ENCODE peak calls at places on chromosomes 6 and 20, in four cellular contexts. W, F, M and A are unnamed samples.
A peak's percentile ranks its signal among the peaks of the same experiment; 100 is the strongest.

GRCh38 chr6:3751730-3752537 is 421 bp upstream of the PXDC1 start:
- DNase-seq in W (peak; percentile 50), F (peak; percentile 88), M (peak; percentile 68), A (peak; percentile 94)

GRCh38 chr6:15523679-15524630 is 138.9 kb downstream of the DTNBP1 start:
- DNase-seq in W (no peak), F (no peak), M (no peak), A (peak; percentile 40)

GRCh38 chr6:81552644-81553043 is 199.8 kb downstream of the TENT5A start:
- DNase-seq in W (no peak), F (no peak), M (no peak), A (no peak)

GRCh38 chr6:16654703-16655102 is 106.6 kb downstream of the ATXN1 start:
- DNase-seq in W (no peak), F (no peak), M (no peak), A (no peak)

GRCh38 chr20:41139227-41140093 is 2.1 kb downstream of the PLCG1 start:
- DNase-seq in W (no peak), F (no peak), M (peak; percentile 61), A (no peak)

GRCh38 chr6:4253604-4254211 is 118.3 kb upstream of the ECI2 start:
- DNase-seq in W (no peak), F (no peak), M (no peak), A (no peak)

GRCh38 chr6:41039060-41039998 is at the start of gene UNC5CL:
- DNase-seq in W (no peak), F (peak; percentile 46), M (peak; percentile 75), A (peak; percentile 91)

GRCh38 chr6:93684339-93684738 is 265.0 kb upstream of the EPHA7 start:
- DNase-seq in W (no peak), F (no peak), M (no peak), A (no peak)

GRCh38 chr6:46254946-46255345 is 84.2 kb upstream of the ENPP5 start:
- DNase-seq in W (no peak), F (no peak), M (no peak), A (no peak)

GRCh38 chr6:145347256-145347655 is 388.1 kb downstream of the EPM2A start:
- DNase-seq in W (no peak), F (no peak), M (no peak), A (no peak)

GRCh38 chr20:62708591-62709536 is at the start of gene NTSR1:
- DNase-seq in W (no peak), F (no peak), M (no peak), A (peak; percentile 91)

GRCh38 chr6:8113260-8113659 is 10.9 kb upstream of the EEF1E1 start:
- DNase-seq in W (no peak), F (no peak), M (no peak), A (no peak)

GRCh38 chr6:141540207-141540606 is 592.5 kb upstream of the GJE1 start:
- DNase-seq in W (no peak), F (no peak), M (no peak), A (no peak)

GRCh38 chr20:47876348-47877056 is 91.2 kb upstream of the SULF2 start:
- DNase-seq in W (no peak), F (no peak), M (no peak), A (no peak)

GRCh38 chr6:27545271-27546046 is 72.6 kb upstream of the ZNF184 start:
- DNase-seq in W (peak; percentile 13), F (no peak), M (peak; percentile 68), A (peak; percentile 46)

GRCh38 chr6:3816251-3816650 is 32.9 kb upstream of the FAM50B start:
- DNase-seq in W (no peak), F (no peak), M (no peak), A (no peak)

GRCh38 chr6:5279891-5280338 is 18.6 kb downstream of the FARS2 start:
- DNase-seq in W (no peak), F (no peak), M (peak; percentile 70), A (no peak)

GRCh38 chr6:38427492-38428210 is 212.1 kb downstream of the BTBD9 start:
- DNase-seq in W (no peak), F (no peak), M (no peak), A (peak; percentile 54)

GRCh38 chr20:57195023-57195758 is 71.2 kb downstream of the BMP7 start:
- DNase-seq in W (no peak), F (no peak), M (no peak), A (no peak)

GRCh38 chr20:50427740-50428462 is 82.3 kb upstream of the PTPN1 start:
- DNase-seq in W (no peak), F (no peak), M (no peak), A (no peak)

GRCh38 chr6:40340196-40340595 is 247.0 kb downstream of the LRFN2 start:
- DNase-seq in W (no peak), F (no peak), M (no peak), A (no peak)

GRCh38 chr20:54123587-54124180 is 50.1 kb downstream of the CYP24A1 start:
- DNase-seq in W (no peak), F (peak; percentile 91), M (no peak), A (peak; percentile 41)

GRCh38 chr6:25193147-25193864 is 85.9 kb upstream of the CARMIL1 start:
- DNase-seq in W (no peak), F (no peak), M (no peak), A (no peak)

GRCh38 chr20:50053790-50054547 is 59.0 kb downstream of the UBE2V1 start:
- DNase-seq in W (no peak), F (no peak), M (no peak), A (no peak)

GRCh38 chr6:52994031-52994788 is 874 bp downstream of the GSTA4 start:
- DNase-seq in W (no peak), F (no peak), M (no peak), A (peak; percentile 37)

GRCh38 chr6:69894578-69895347 is 28.4 kb downstream of the COL19A1 start:
- DNase-seq in W (no peak), F (no peak), M (no peak), A (no peak)